ENCODE peak calls at places on chromosome 10, in eight cellular contexts. V is RCC 7860; M is neuronal stem cell; D is effector CD4-positive, alpha-beta T cell; F is NCI-H82; O is BJ; Y is T-cell; T is NCI-H146. A is an unnamed sample.

GRCh38 chr10:92816106-92816505 is 32.2 kb upstream of the EXOC6 start:
- DNase-seq in D (no peak), V (no peak), F (no peak), M (no peak), Y (no peak), T (no peak), O (peak), A (no peak)

GRCh38 chr10:27723436-27723835 is 22.2 kb downstream of the MKX start:
- DNase-seq in F (no peak), M (no peak), O (peak), V (no peak), T (no peak), Y (no peak), D (no peak), A (no peak)

GRCh38 chr10:114684822-114685209 is 26.7 kb upstream of the ABLIM1 start:
- DNase-seq in F (no peak), D (no peak), V (peak), Y (no peak), M (no peak), O (peak), T (peak), A (no peak)

GRCh38 chr10:34906021-34906965 is 91.2 kb upstream of the PARD3 start:
- DNase-seq in Y (no peak), F (peak), V (no peak), D (no peak), T (peak), O (no peak), M (peak), A (no peak)

GRCh38 chr10:12367272-12367671 is 17.9 kb downstream of the CAMK1D start:
- DNase-seq in Y (no peak), M (no peak), T (no peak), O (no peak), D (no peak), F (no peak), V (no peak), A (no peak)

GRCh38 chr10:133127291-133128125 is 32.5 kb upstream of the KNDC1 start:
- DNase-seq in T (no peak), O (no peak), F (no peak), Y (peak), D (no peak), V (no peak), M (no peak), A (peak)

GRCh38 chr10:116292493-116292892 is 19.5 kb upstream of the GFRA1 start:
- DNase-seq in V (no peak), M (no peak), O (no peak), F (no peak), D (no peak), T (no peak), Y (no peak), A (no peak)

GRCh38 chr10:4241724-4242345 is 456.8 kb upstream of the KLF6 start:
- DNase-seq in M (peak), D (no peak), V (peak), T (no peak), Y (no peak), F (no peak), O (peak), A (no peak)

GRCh38 chr10:70337201-70337651 is 45.2 kb downstream of the LRRC20 start:
- DNase-seq in D (no peak), F (no peak), T (no peak), Y (no peak), M (no peak), O (peak), V (no peak), A (no peak)